ENCODE peak calls at places on chromosomes 5 and 9, in four cellular contexts. One of them, this sample, is unnamed.
A peak's percentile ranks its signal among the peaks of the same experiment; 100 is the strongest.

GRCh38 chr9:34123682-34124081 is 2.8 kb downstream of the DCAF12 start:
- DNase-seq in activated naive CD4-positive, alpha-beta T cell treated with Interleukin-2 at 50 U/mL for 16 hours: peak; percentile 11
- DNase-seq in hippocampal formation: peak; percentile 11
- DNase-seq in brain microvascular endothelial cell: no peak
- DNase-seq in this sample: no peak

GRCh38 chr5:1555808-1556681 is 32.3 kb upstream of the LPCAT1 start:
- DNase-seq in activated naive CD4-positive, alpha-beta T cell treated with Interleukin-2 at 50 U/mL for 16 hours: no peak
- DNase-seq in hippocampal formation: no peak
- DNase-seq in brain microvascular endothelial cell: no peak
- DNase-seq in this sample: no peak

GRCh38 chr5:92552206-92553160 is 1028.5 kb downstream of the NR2F1-AS1 start:
- DNase-seq in activated naive CD4-positive, alpha-beta T cell treated with Interleukin-2 at 50 U/mL for 16 hours: no peak
- DNase-seq in hippocampal formation: no peak
- DNase-seq in brain microvascular endothelial cell: peak; percentile 96
- DNase-seq in this sample: no peak

GRCh38 chr9:89576404-89576824 is 28.4 kb upstream of the GADD45G start:
- DNase-seq in activated naive CD4-positive, alpha-beta T cell treated with Interleukin-2 at 50 U/mL for 16 hours: no peak
- DNase-seq in hippocampal formation: peak; percentile 29
- DNase-seq in brain microvascular endothelial cell: no peak
- DNase-seq in this sample: no peak

GRCh38 chr5:124746916-124747769 is 704 bp upstream of the ZNF608 start:
- DNase-seq in activated naive CD4-positive, alpha-beta T cell treated with Interleukin-2 at 50 U/mL for 16 hours: no peak
- DNase-seq in hippocampal formation: peak; percentile 87
- DNase-seq in brain microvascular endothelial cell: peak; percentile 91
- DNase-seq in this sample: peak; percentile 51

GRCh38 chr5:7244977-7245376 is 151.0 kb upstream of the ADCY2 start:
- DNase-seq in activated naive CD4-positive, alpha-beta T cell treated with Interleukin-2 at 50 U/mL for 16 hours: no peak
- DNase-seq in hippocampal formation: no peak
- DNase-seq in brain microvascular endothelial cell: no peak
- DNase-seq in this sample: no peak

GRCh38 chr9:37555786-37556185 is 20.4 kb downstream of the FBXO10 start:
- DNase-seq in activated naive CD4-positive, alpha-beta T cell treated with Interleukin-2 at 50 U/mL for 16 hours: no peak
- DNase-seq in hippocampal formation: no peak
- DNase-seq in brain microvascular endothelial cell: peak; percentile 1
- DNase-seq in this sample: no peak

GRCh38 chr9:133377721-133378216 is 1.6 kb downstream of the STKLD1 start:
- DNase-seq in activated naive CD4-positive, alpha-beta T cell treated with Interleukin-2 at 50 U/mL for 16 hours: no peak
- DNase-seq in hippocampal formation: no peak
- DNase-seq in brain microvascular endothelial cell: peak; percentile 19
- DNase-seq in this sample: no peak

GRCh38 chr9:102135768-102136167 is 397.3 kb upstream of the GRIN3A start:
- DNase-seq in activated naive CD4-positive, alpha-beta T cell treated with Interleukin-2 at 50 U/mL for 16 hours: no peak
- DNase-seq in hippocampal formation: no peak
- DNase-seq in brain microvascular endothelial cell: no peak
- DNase-seq in this sample: no peak

GRCh38 chr9:89730715-89731114 is 125.9 kb downstream of the GADD45G start:
- DNase-seq in activated naive CD4-positive, alpha-beta T cell treated with Interleukin-2 at 50 U/mL for 16 hours: no peak
- DNase-seq in hippocampal formation: no peak
- DNase-seq in brain microvascular endothelial cell: no peak
- DNase-seq in this sample: no peak

GRCh38 chr9:111298831-111299603 is 31.0 kb downstream of the OR2K2 start:
- DNase-seq in activated naive CD4-positive, alpha-beta T cell treated with Interleukin-2 at 50 U/mL for 16 hours: no peak
- DNase-seq in hippocampal formation: peak; percentile 88
- DNase-seq in brain microvascular endothelial cell: peak; percentile 56
- DNase-seq in this sample: no peak

GRCh38 chr5:134997015-134997414 is 29.3 kb downstream of the CATSPER3 start:
- DNase-seq in activated naive CD4-positive, alpha-beta T cell treated with Interleukin-2 at 50 U/mL for 16 hours: no peak
- DNase-seq in hippocampal formation: no peak
- DNase-seq in brain microvascular endothelial cell: no peak
- DNase-seq in this sample: no peak